ENCODE peak calls at places on chromosome 9, in five cellular contexts. R is GM23248, M is amniotic stem cell, D is psoas muscle, V is trophoblast cell. B is an unnamed sample.

GRCh38 chr9:136363606-136364368 is at the start of gene DNLZ:
- DNase-seq in D (peak), M (peak), V (peak), R (peak), B (peak)

GRCh38 chr9:132794730-132795380 is 83.2 kb downstream of the AK8 start:
- DNase-seq in D (no peak), R (no peak), M (no peak), V (no peak), B (no peak)

GRCh38 chr9:94161673-94162072 is 77.4 kb downstream of the PTPDC1 start:
- DNase-seq in R (no peak), D (no peak), V (no peak), M (no peak), B (no peak)

GRCh38 chr9:136010176-136010575 is 49.0 kb upstream of the UBAC1 start:
- DNase-seq in M (no peak), R (no peak), V (no peak), D (peak), B (no peak)

GRCh38 chr9:132498811-132499210 is 83.6 kb upstream of the BARHL1 start:
- DNase-seq in D (no peak), M (no peak), R (peak), V (no peak), B (no peak)

GRCh38 chr9:6973762-6974161 is 216.0 kb downstream of the KDM4C start:
- DNase-seq in R (peak), V (no peak), M (no peak), D (no peak), B (no peak)

GRCh38 chr9:130325921-130326320 is 60.4 kb downstream of the HMCN2 start:
- DNase-seq in R (no peak), V (peak), M (no peak), D (no peak), B (no peak)

GRCh38 chr9:107707915-107708441 is 218.4 kb upstream of the KLF4 start:
- DNase-seq in D (no peak), M (no peak), R (peak), V (peak), B (no peak)

GRCh38 chr9:84277646-84278045 is 62.9 kb downstream of the SLC28A3 start:
- DNase-seq in V (peak), D (no peak), M (no peak), R (peak), B (no peak)

GRCh38 chr9:115425614-115426013 is 307.7 kb upstream of the TNC start:
- DNase-seq in D (no peak), V (no peak), R (no peak), M (no peak), B (no peak)

GRCh38 chr9:127803507-127804352 is 1.0 kb downstream of the FPGS start:
- DNase-seq in R (peak), D (peak), V (no peak), M (no peak), B (peak)

GRCh38 chr9:121169094-121169601 is 32.5 kb downstream of the RAB14 start:
- DNase-seq in D (no peak), V (no peak), M (no peak), R (peak), B (peak)

GRCh38 chr9:38018964-38019602 is 49.9 kb downstream of the SHB start:
- DNase-seq in D (no peak), M (peak), V (no peak), R (peak), B (no peak)

GRCh38 chr9:121773954-121774714 is 122.7 kb downstream of the DAB2IP start:
- DNase-seq in D (no peak), R (no peak), V (no peak), M (no peak), B (peak)

GRCh38 chr9:106286249-106286648 is 576.7 kb upstream of the ZNF462 start:
- DNase-seq in M (no peak), D (no peak), V (no peak), R (no peak), B (peak)

GRCh38 chr9:113602126-113603119 is 138.9 kb downstream of the RGS3 start:
- DNase-seq in V (no peak), M (no peak), R (peak), D (peak), B (peak)

GRCh38 chr9:105643795-105644194 is 18.5 kb upstream of the TAL2 start:
- DNase-seq in M (no peak), R (no peak), D (no peak), V (no peak), B (no peak)

GRCh38 chr9:137178201-137178938 is 6.5 kb upstream of the TMEM210 start:
- DNase-seq in M (no peak), D (no peak), V (no peak), R (peak), B (no peak)

GRCh38 chr9:92644278-92644677 is 25.7 kb downstream of the IPPK start:
- DNase-seq in R (no peak), D (no peak), M (no peak), V (no peak), B (no peak)

GRCh38 chr9:82492274-82492673 is 503.7 kb downstream of the SPATA31D1 start:
- DNase-seq in M (no peak), R (no peak), V (no peak), D (no peak), B (no peak)